ENCODE peak calls at places on chromosomes 3 and 15, in eight cellular contexts. L is body of pancreas, C is IMR-90, W is adrenal gland, J is esophagus squamous epithelium, F is ovary, Y is upper lobe of left lung, A is NB4. I is an unnamed sample.

GRCh38 chr15:74251187-74251811 is 15.2 kb downstream of the CCDC33 start:
- DNase-seq in L (peak), C (no peak), W (peak), J (no peak), F (no peak), Y (no peak), A (no peak), I (no peak)

GRCh38 chr3:124113475-124113874 is 121.6 kb upstream of the ROPN1 start:
- DNase-seq in L (no peak), C (no peak), W (no peak), J (no peak), F (no peak), Y (no peak), A (no peak), I (no peak)

GRCh38 chr3:33936171-33936920 is 137.9 kb downstream of the PDCD6IP start:
- DNase-seq in L (no peak), C (no peak), W (no peak), J (no peak), F (no peak), Y (no peak), A (no peak), I (no peak)

GRCh38 chr15:48465410-48465809 is 134.2 kb downstream of the DUT start:
- DNase-seq in L (no peak), C (no peak), W (no peak), J (no peak), F (no peak), Y (no peak), A (no peak), I (no peak)

GRCh38 chr3:32577621-32578556 is 7.2 kb upstream of the DYNC1LI1 start:
- DNase-seq in L (no peak), C (peak), W (no peak), J (no peak), F (no peak), Y (no peak), A (peak), I (no peak)

GRCh38 chr3:53495091-53495517 is 693 bp downstream of the CACNA1D start:
- DNase-seq in L (no peak), C (no peak), W (peak), J (no peak), F (no peak), Y (peak), A (no peak), I (no peak)

GRCh38 chr15:71800835-71801745 is 9.3 kb upstream of the NR2E3 start:
- DNase-seq in L (peak), C (peak), W (peak), J (no peak), F (no peak), Y (no peak), A (peak), I (no peak)

GRCh38 chr3:186251948-186252619 is 110.0 kb downstream of the DGKG start:
- DNase-seq in L (peak), C (no peak), W (no peak), J (no peak), F (no peak), Y (no peak), A (peak), I (no peak)

GRCh38 chr3:170709046-170709445 is 123.2 kb upstream of the SLC7A14 start:
- DNase-seq in L (no peak), C (peak), W (no peak), J (no peak), F (no peak), Y (no peak), A (peak), I (peak)

GRCh38 chr15:40313531-40314398 is 6.0 kb upstream of the PLCB2 start:
- DNase-seq in L (peak), C (no peak), W (peak), J (no peak), F (no peak), Y (no peak), A (peak), I (no peak)

GRCh38 chr15:70855764-70856163 is 1.8 kb upstream of the LARP6 start:
- DNase-seq in L (no peak), C (peak), W (no peak), J (no peak), F (no peak), Y (no peak), A (no peak), I (no peak)

GRCh38 chr3:197027896-197028710 is 1.5 kb downstream of the MELTF start:
- DNase-seq in L (no peak), C (no peak), W (no peak), J (no peak), F (no peak), Y (peak), A (peak), I (no peak)

GRCh38 chr3:108404409-108404808 is 106.0 kb downstream of the MYH15 start:
- DNase-seq in L (no peak), C (peak), W (no peak), J (no peak), F (no peak), Y (no peak), A (no peak), I (no peak)

GRCh38 chr15:94229591-94230365 is 1.6 kb upstream of the MCTP2 start:
- DNase-seq in L (no peak), C (no peak), W (no peak), J (no peak), F (no peak), Y (no peak), A (peak), I (no peak)

GRCh38 chr15:101213570-101213969 is 38.3 kb downstream of the CHSY1 start:
- DNase-seq in L (no peak), C (no peak), W (no peak), J (no peak), F (no peak), Y (no peak), A (no peak), I (no peak)

GRCh38 chr3:56629044-56629443 is 54.0 kb downstream of the TASOR start:
- DNase-seq in L (no peak), C (no peak), W (no peak), J (no peak), F (no peak), Y (no peak), A (no peak), I (no peak)

GRCh38 chr3:160707187-160707789 is 30.3 kb downstream of the ARL14 start:
- DNase-seq in L (peak), C (peak), W (peak), J (no peak), F (peak), Y (no peak), A (peak), I (peak)

GRCh38 chr3:127736801-127737539 is 64.2 kb downstream of the ABTB1 start:
- DNase-seq in L (no peak), C (no peak), W (no peak), J (no peak), F (no peak), Y (no peak), A (no peak), I (no peak)

DNA sequence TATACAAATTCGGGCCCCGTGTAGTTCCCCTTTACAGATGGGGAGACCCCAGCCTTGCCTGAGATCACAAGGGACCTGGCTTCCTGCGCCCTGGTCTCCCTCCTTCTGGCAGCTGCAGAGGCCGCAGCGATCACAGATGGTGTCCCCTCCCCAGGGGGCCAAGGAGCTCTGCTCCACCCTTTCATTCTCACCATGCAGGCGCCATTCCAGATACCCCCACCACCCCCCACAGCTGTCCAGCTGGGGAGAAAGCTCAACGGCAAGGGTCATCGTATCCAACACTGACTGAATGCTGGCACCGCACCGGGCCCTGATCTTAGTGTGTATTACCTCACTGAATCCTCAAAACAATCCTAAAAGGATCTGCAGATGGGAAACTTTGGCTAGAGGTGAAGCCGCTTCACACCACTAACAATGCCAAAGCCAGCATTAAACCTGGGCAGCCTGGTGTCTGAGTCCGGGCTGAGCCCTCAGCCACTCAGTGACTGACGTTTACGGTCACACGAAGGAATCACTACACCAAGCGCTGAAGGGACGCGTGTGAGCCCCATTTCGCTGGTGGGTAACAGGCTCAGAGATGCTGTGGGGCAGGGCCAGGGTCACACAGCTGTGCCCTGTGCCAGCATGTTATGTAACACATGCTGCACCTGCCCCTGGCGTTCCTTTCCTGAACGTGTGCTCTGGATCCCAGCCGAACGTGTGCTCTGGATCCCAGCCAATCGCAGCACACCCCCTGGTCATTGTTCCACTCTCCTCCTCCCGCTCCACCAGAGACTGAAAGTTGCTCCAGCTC is 51.9 kb downstream of the IQSEC1 start:
- DNase-seq in L (peak), C (no peak), W (peak), J (no peak), F (no peak), Y (no peak), A (peak), I (no peak)
- TF ChIP-seq POLR2A in L (no peak), C (no peak), W (no peak), J (no peak), F (no peak), Y (no peak), A (no peak), I (no peak)

DNA sequence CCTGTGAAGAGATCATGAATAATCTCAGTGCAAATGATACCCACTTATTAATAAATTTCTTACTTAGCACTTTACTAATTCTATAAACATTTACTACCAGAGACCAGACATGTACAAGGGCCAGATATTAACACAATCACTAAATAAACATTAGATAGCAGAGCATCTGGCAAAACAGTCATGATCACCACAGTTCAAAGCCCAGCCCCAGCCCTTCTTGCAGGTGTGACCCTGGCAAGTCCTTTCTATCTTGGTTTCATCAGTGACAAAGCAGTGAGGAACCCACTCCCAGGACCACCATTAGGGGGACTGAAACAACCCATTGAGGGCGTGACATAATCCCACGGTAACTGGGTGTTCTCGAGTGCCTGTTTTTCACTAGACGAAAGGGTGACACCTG is 11.6 kb downstream of the ZXDC start:
- DNase-seq in L (no peak), C (no peak), W (no peak), J (no peak), F (peak), Y (no peak), A (no peak), I (peak)
- H3K4me3 ChIP-seq in L (no peak), C (no peak), W (no peak), J (no peak), F (no peak), Y (no peak), A (no peak), I (no peak)

DNA sequence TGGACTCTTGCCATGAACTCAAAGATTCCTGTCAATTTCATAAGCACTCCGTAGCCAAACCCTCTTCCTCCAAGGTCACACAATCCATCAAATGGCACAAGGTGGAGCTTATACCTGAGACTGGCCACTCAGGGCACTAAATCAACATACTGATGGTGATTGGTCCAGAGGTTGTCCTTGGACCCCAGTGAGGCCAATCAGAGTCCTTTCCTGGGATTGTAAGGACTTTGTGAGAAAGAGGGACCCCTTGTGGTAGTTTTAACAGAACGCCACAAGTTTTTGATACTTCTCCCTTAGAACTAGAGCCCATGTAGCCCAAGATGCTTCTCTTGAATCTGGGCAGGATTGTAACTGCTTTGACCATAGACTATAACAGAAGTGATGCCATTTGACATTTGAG is 44.4 kb upstream of the LARS2 start:
- DNase-seq in L (no peak), C (peak), W (no peak), J (no peak), F (no peak), Y (no peak), A (peak), I (no peak)
- TF ChIP-seq CTCF in L (no peak), C (no peak), W (no peak), J (no peak), F (no peak), Y (no peak), A (no peak), I (no peak)

GRCh38 chr3:66472313-66473134 is 28.3 kb downstream of the LRIG1 start:
- DNase-seq in L (no peak), C (peak), W (no peak), J (no peak), F (no peak), Y (no peak), A (no peak), I (no peak)
- TF ChIP-seq POLR2A in L (no peak), C (peak), W (no peak), J (no peak), F (no peak), Y (no peak), A (no peak), I (no peak)

DNA sequence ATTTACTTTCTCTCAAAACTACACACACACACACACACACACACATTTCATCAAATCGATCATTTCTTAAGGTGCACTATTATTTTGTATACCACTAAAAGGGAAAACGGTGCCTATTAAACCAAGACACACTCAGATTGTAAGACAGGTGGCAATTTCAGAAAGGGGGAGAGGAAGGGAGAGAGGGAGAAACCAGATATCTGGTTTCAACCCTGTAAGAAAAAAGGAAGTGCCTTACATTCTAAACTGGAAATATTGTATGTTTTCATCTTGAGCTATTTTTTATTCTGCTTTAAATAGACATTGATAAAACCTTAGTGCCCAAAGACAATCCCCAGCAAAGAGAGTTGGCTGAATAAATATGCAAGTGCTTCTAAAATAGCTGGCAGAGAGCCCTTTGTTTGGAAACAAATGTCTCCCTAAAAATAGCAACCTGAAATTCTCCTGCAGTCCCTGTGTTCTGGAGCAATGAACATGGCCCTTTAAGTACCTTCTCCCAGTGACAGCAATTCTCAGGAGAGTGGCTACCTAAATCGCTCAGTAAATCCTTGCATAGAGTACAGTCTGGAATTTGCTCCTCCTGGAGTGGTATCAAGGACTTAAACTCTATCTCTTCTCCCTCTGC is 85.7 kb downstream of the RARB start:
- DNase-seq in L (no peak), C (no peak), W (no peak), J (no peak), F (no peak), Y (no peak), A (no peak), I (no peak)
- H3K4me3 ChIP-seq in L (no peak), C (no peak), W (no peak), J (no peak), F (no peak), Y (no peak), A (no peak), I (no peak)

GRCh38 chr3:156535162-156535627 is 19.7 kb downstream of the SSR3 start:
- DNase-seq in L (peak), C (peak), W (peak), J (no peak), F (peak), Y (no peak), A (peak), I (peak)
- TF ChIP-seq CTCF in L (peak), C (peak), W (peak), J (no peak), F (no peak), Y (peak), A (peak), I (no peak)

DNA sequence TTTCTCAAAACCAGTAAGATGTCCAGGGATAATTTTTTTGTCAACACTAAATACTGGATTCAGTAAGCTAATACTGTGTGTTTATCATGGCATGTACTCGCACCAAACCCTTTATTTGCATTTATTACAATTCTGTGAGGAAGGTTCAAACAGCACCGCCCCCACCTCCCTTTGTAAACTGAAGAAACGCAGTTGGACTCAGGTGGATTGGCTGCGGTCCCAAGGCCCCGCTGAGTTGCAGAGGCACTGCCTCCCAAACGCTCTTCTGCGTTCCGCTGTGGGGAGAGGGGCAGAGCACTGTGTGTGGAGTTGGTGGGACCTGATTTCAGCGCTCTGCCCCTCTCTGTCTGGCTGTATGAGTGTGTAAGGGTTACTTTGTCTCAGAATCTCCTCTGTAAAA is 1.2 kb downstream of the RCCD1 start:
- DNase-seq in L (peak), C (no peak), W (no peak), J (no peak), F (peak), Y (no peak), A (no peak), I (no peak)
- TF ChIP-seq POLR2A in L (no peak), C (no peak), W (no peak), J (no peak), F (no peak), Y (no peak), A (no peak), I (no peak)

DNA sequence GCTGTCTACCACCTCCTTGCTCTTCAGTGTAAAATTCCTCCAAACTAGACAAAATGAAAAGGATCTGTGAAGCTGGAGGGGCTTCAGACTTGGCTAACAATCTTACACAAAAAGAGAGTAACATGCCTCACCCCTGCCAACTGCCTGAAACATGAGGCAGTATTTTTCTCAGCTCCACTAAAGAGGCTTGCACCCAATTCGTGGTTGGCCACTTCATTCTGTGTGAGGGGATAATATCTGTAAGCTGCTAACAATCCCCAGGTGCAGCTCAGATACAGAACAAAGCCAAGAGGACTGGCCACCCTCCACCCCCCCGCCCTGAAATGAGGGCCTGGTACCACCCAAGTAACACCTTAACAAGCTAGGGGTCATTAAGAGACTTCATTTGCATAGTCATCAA is 2.8 kb downstream of the MB21D2 start:
- DNase-seq in L (no peak), C (no peak), W (no peak), J (no peak), F (no peak), Y (no peak), A (no peak), I (no peak)
- H3K4me3 ChIP-seq in L (no peak), C (no peak), W (no peak), J (no peak), F (no peak), Y (no peak), A (no peak), I (no peak)

GRCh38 chr3:163726125-163726524 is 1352.2 kb downstream of the SI start:
- DNase-seq in L (no peak), C (no peak), W (no peak), J (no peak), F (no peak), Y (no peak), A (no peak), I (no peak)
- TF ChIP-seq CTCF in L (no peak), C (no peak), W (no peak), J (no peak), F (no peak), Y (no peak), A (no peak), I (no peak)

I was measured in lower leg skin.